ENCODE peak calls at places on chromosomes 2 and 18, in nine cellular contexts. E is AG10803; T is NCI-H460; Y is LHCN-M2; P is stimulated activated CD8-positive, alpha-beta memory T cell treated with anti-CD3 and anti-CD28 coated beads, Interleukin-4, amount 100 ng/mL, for 24 hours; L is activated CD8-positive, alpha-beta memory T cell treated with anti-CD3 and anti-CD28 coated beads for 1 hour; B is stimulated activated CD4-positive, alpha-beta T cell treated with anti-CD3 and anti-CD28 coated beads, Interleukin-12 subunit alpha, Interleukin-12 subunit beta, amount 100 ng/mL, for 48 hours; A is 8988T; Q is HTR-8/SVneo. N is an unnamed sample.

GRCh38 chr2:58638256-58638795 is 397.2 kb upstream of the FANCL start:
- DNase-seq in T (peak; percentile 72), Y (peak; percentile 42), E (no peak), B (no peak), L (no peak), Q (peak; percentile 15), P (no peak), A (no peak), N (no peak)

GRCh38 chr2:224584111-224584764 is 925 bp downstream of the CUL3 start:
- DNase-seq in E (peak; percentile 38), P (no peak), Q (no peak), T (no peak), B (no peak), L (no peak), Y (no peak), A (no peak), N (no peak)

GRCh38 chr18:10792181-10792580 is 266.4 kb downstream of the NAPG start:
- DNase-seq in T (no peak), A (no peak), Q (no peak), E (no peak), L (no peak), P (no peak), Y (no peak), B (no peak), N (no peak)

GRCh38 chr2:73059106-73059505 is 12.4 kb downstream of the SFXN5 start:
- DNase-seq in Y (no peak), E (no peak), P (no peak), T (no peak), L (no peak), B (no peak), A (no peak), Q (no peak), N (no peak)

GRCh38 chr2:19529663-19530062 is 171.2 kb upstream of the OSR1 start:
- DNase-seq in A (no peak), B (no peak), L (no peak), E (no peak), P (no peak), T (no peak), Q (no peak), Y (no peak), N (no peak)

GRCh38 chr2:112081262-112081661 is 26.2 kb downstream of the TMEM87B start:
- DNase-seq in Q (no peak), A (no peak), B (no peak), L (no peak), E (no peak), T (no peak), P (no peak), Y (no peak), N (no peak)

GRCh38 chr18:23106575-23106974 is 28.7 kb upstream of the CABLES1 start:
- DNase-seq in E (peak; percentile 96), B (no peak), T (peak; percentile 68), Y (peak; percentile 98), Q (peak; percentile 80), L (no peak), A (peak; percentile 98), P (no peak), N (no peak)

GRCh38 chr18:39513187-39513586 is 1947.6 kb upstream of the CELF4 start:
- DNase-seq in E (no peak), P (no peak), Q (no peak), B (no peak), A (no peak), L (no peak), T (no peak), Y (no peak), N (no peak)

GRCh38 chr2:238320648-238321281 is 447 bp downstream of the TRAF3IP1 start:
- DNase-seq in E (peak; percentile 18), A (no peak), T (no peak), L (no peak), Y (no peak), P (no peak), B (no peak), Q (peak; percentile 15), N (no peak)

GRCh38 chr2:78035804-78036203 is 513.6 kb upstream of the LRRTM4 start:
- DNase-seq in E (no peak), L (no peak), B (no peak), Y (no peak), Q (no peak), T (no peak), P (no peak), A (no peak), N (peak; percentile 37)

GRCh38 chr2:179467927-179468326 is 203.3 kb upstream of the SESTD1 start:
- DNase-seq in T (no peak), L (no peak), Q (no peak), E (no peak), Y (no peak), B (no peak), A (no peak), P (no peak), N (no peak)

N was measured in iPS DF 6.9.